ENCODE peak calls at places on chromosomes 3 and 15, in eight cellular contexts. I is effector memory CD8-positive, alpha-beta T cell; M is left ventricle myocardium superior; A is aorta; B is stimulated activated CD4-positive, alpha-beta T cell treated with anti-CD3 and anti-CD28 coated beads, Interleukin-12 subunit alpha, Interleukin-12 subunit beta, amount 100 ng/mL, for 48 hours; R is mammary epithelial cell; Q is substantia nigra; C is iPS DF 19.7. W is an unnamed sample.

GRCh38 chr15:80531388-80532184 is 127.4 kb downstream of the ARNT2 start:
- DNase-seq in B (no peak), Q (no peak), I (no peak), M (peak; percentile 38), R (no peak), A (no peak), C (no peak), W (no peak)

GRCh38 chr3:153734777-153735551 is 386.2 kb upstream of the ARHGEF26 start:
- DNase-seq in A (no peak), Q (no peak), C (no peak), I (no peak), M (no peak), R (peak; percentile 70), B (no peak), W (no peak)

GRCh38 chr3:125062904-125063618 is 7.3 kb upstream of the HEG1 start:
- DNase-seq in I (no peak), M (peak; percentile 55), C (no peak), R (peak; percentile 91), B (no peak), A (no peak), Q (no peak), W (no peak)

GRCh38 chr15:36407647-36408046 is 171.8 kb upstream of the CDIN1 start:
- DNase-seq in R (peak; percentile 68), C (no peak), A (no peak), I (no peak), M (no peak), B (no peak), Q (no peak), W (no peak)

GRCh38 chr15:77384589-77385359 is 35.1 kb downstream of the PEAK1 start:
- DNase-seq in M (no peak), A (no peak), R (no peak), Q (no peak), C (no peak), I (no peak), B (no peak), W (no peak)

GRCh38 chr3:125389282-125389681 is 14.2 kb upstream of the ZNF148 start:
- DNase-seq in Q (no peak), B (no peak), R (no peak), A (no peak), I (no peak), M (no peak), C (no peak), W (no peak)

GRCh38 chr15:36363335-36363734 is 216.1 kb upstream of the CDIN1 start:
- DNase-seq in C (no peak), M (no peak), Q (no peak), A (no peak), I (no peak), R (peak; percentile 30), B (no peak), W (no peak)

GRCh38 chr15:95609096-95609495 is 721.4 kb upstream of the NR2F2 start:
- DNase-seq in A (no peak), I (no peak), R (no peak), M (no peak), C (no peak), B (no peak), Q (no peak), W (no peak)

GRCh38 chr15:28262438-28262837 is 59.5 kb downstream of the HERC2 start:
- DNase-seq in R (no peak), C (no peak), B (no peak), A (no peak), I (no peak), M (no peak), Q (no peak), W (no peak)

GRCh38 chr3:151974067-151974466 is 100.6 kb downstream of the SUCNR1 start:
- DNase-seq in A (no peak), M (no peak), B (no peak), Q (no peak), I (no peak), C (no peak), R (peak; percentile 28), W (no peak)

GRCh38 chr3:57788624-57789018 is 32.5 kb downstream of the SLMAP start:
- DNase-seq in M (no peak), B (no peak), R (no peak), C (no peak), I (no peak), A (no peak), Q (no peak), W (no peak)

GRCh38 chr3:9600597-9600996 is 47.0 kb upstream of the LHFPL4 start:
- DNase-seq in Q (no peak), M (peak; percentile 79), C (no peak), I (no peak), A (no peak), R (no peak), B (no peak), W (no peak)

GRCh38 chr3:31197941-31198340 is 303.5 kb upstream of the GADL1 start:
- DNase-seq in I (no peak), Q (no peak), C (no peak), A (no peak), M (no peak), R (peak; percentile 23), B (no peak), W (peak; percentile 37)

GRCh38 chr3:167705840-167706239 is 28.9 kb downstream of the PDCD10 start:
- DNase-seq in I (no peak), M (no peak), Q (no peak), A (no peak), B (no peak), R (peak; percentile 20), C (no peak), W (no peak)

GRCh38 chr3:50201573-50202315 is 3.3 kb upstream of the SLC38A3 start:
- DNase-seq in B (no peak), M (no peak), R (no peak), Q (no peak), A (no peak), C (no peak), I (no peak), W (no peak)

GRCh38 chr3:185537369-185537970 is 14.9 kb downstream of the LIPH start:
- DNase-seq in I (no peak), Q (no peak), A (no peak), M (no peak), R (peak; percentile 98), B (peak; percentile 38), C (no peak), W (peak; percentile 45)

GRCh38 chr3:169964176-169964575 is 2.4 kb upstream of the SEC62 start:
- DNase-seq in R (peak; percentile 5), B (no peak), A (no peak), C (no peak), M (no peak), I (no peak), Q (no peak), W (no peak)

GRCh38 chr15:74461847-74462511 is 1.0 kb upstream of the UBL7 start:
- DNase-seq in I (no peak), R (no peak), Q (no peak), M (no peak), A (no peak), B (no peak), C (no peak), W (no peak)

GRCh38 chr3:81782585-81782984 is 21.1 kb upstream of the GBE1 start:
- DNase-seq in B (no peak), Q (no peak), R (no peak), A (no peak), C (no peak), I (no peak), M (no peak), W (no peak)

GRCh38 chr3:148077318-148077923 is 620.3 kb upstream of the AGTR1 start:
- DNase-seq in R (peak; percentile 21), Q (no peak), I (no peak), M (no peak), C (no peak), A (no peak), B (no peak), W (no peak)

GRCh38 chr3:139935866-139936817 is 1.2 kb downstream of the CLSTN2 start:
- DNase-seq in B (no peak), C (no peak), M (peak; percentile 64), R (peak; percentile 20), Q (no peak), I (no peak), A (peak; percentile 78), W (peak; percentile 87)

GRCh38 chr15:60038111-60038521 is 34.0 kb downstream of the FOXB1 start:
- DNase-seq in B (no peak), A (no peak), C (no peak), Q (no peak), R (no peak), I (no peak), M (no peak), W (no peak)

GRCh38 chr3:69948246-69948862 is 51.2 kb upstream of the SAMMSON start:
- DNase-seq in M (no peak), R (peak; percentile 9), Q (no peak), C (no peak), A (no peak), I (no peak), B (no peak), W (no peak)

GRCh38 chr15:56293495-56294292 is 50.0 kb upstream of the RFX7 start:
- DNase-seq in Q (no peak), I (no peak), M (no peak), R (no peak), B (no peak), C (no peak), A (no peak), W (no peak)

GRCh38 chr3:194204036-194204792 is 68.3 kb downstream of the HES1 start:
- DNase-seq in R (peak; percentile 6), M (no peak), I (no peak), B (no peak), Q (no peak), C (no peak), A (no peak), W (no peak)

GRCh38 chr3:119660474-119661150 is at the start of gene POPDC2:
- DNase-seq in B (no peak), C (no peak), M (peak; percentile 52), A (peak; percentile 74), I (no peak), Q (no peak), R (no peak), W (no peak)

GRCh38 chr3:47010910-47011309 is 31.4 kb downstream of the NBEAL2 start:
- DNase-seq in B (no peak), Q (no peak), C (no peak), I (no peak), R (no peak), M (no peak), A (no peak), W (peak; percentile 76)

GRCh38 chr3:35744419-35744818 is 105.1 kb downstream of the ARPP21 start:
- DNase-seq in A (no peak), I (no peak), B (no peak), R (no peak), M (no peak), C (no peak), Q (peak; percentile 20), W (no peak)

GRCh38 chr15:39317225-39317624 is 263.7 kb upstream of the THBS1 start:
- DNase-seq in I (no peak), Q (no peak), R (no peak), C (no peak), B (no peak), A (no peak), M (no peak), W (no peak)

GRCh38 chr3:187773233-187773962 is 28.1 kb upstream of the BCL6 start:
- DNase-seq in R (no peak), A (no peak), M (no peak), I (no peak), B (no peak), Q (no peak), C (no peak), W (no peak)

GRCh38 chr15:63872759-63873510 is 39.2 kb upstream of the HERC1 start:
- DNase-seq in I (no peak), Q (no peak), M (no peak), C (no peak), B (no peak), A (no peak), R (no peak), W (no peak)

GRCh38 chr3:65019412-65020093 is 331.8 kb upstream of the ADAMTS9 start:
- DNase-seq in A (no peak), R (no peak), Q (no peak), M (no peak), C (no peak), B (no peak), I (no peak), W (no peak)

GRCh38 chr15:69953816-69954215 is 143.9 kb downstream of the TLE3 start:
- DNase-seq in R (no peak), Q (no peak), M (no peak), C (no peak), A (no peak), B (no peak), I (no peak), W (no peak)

GRCh38 chr3:127546970-127547733 is 43.4 kb downstream of the TPRA1 start:
- DNase-seq in A (peak; percentile 73), C (no peak), Q (no peak), R (no peak), I (no peak), B (no peak), M (peak; percentile 59), W (no peak)

W was measured in lower leg skin.